ENCODE peak calls at places on chromosomes 7 and 10, in five cellular contexts. J is AG04450, A is cardiac muscle cell, G is GM06990, Q is cardiac fibroblast. T is an unnamed sample.

GRCh38 chr10:121662945-121663917 is 65.0 kb upstream of the FGFR2 start:
- DNase-seq in A (peak), G (no peak), Q (no peak), J (no peak), T (no peak)

GRCh38 chr10:21926949-21927348 is 76.6 kb downstream of the DNAJC1 start:
- DNase-seq in J (peak), A (peak), G (no peak), Q (peak), T (peak)

GRCh38 chr10:15141136-15142067 is 27.1 kb downstream of the NMT2 start:
- DNase-seq in J (no peak), A (no peak), Q (no peak), G (peak), T (peak)

GRCh38 chr10:68001539-68001938 is 73.5 kb downstream of the HERC4 start:
- DNase-seq in A (no peak), Q (no peak), J (no peak), G (no peak), T (no peak)

GRCh38 chr7:129664029-129665012 is 52.8 kb downstream of the NRF1 start:
- DNase-seq in G (no peak), Q (peak), A (peak), J (peak), T (peak)

GRCh38 chr7:83866587-83866986 is 217.6 kb upstream of the SEMA3E start:
- DNase-seq in A (no peak), J (no peak), G (no peak), Q (no peak), T (no peak)

GRCh38 chr7:113175525-113176097 is 57.3 kb upstream of the SMIM30 start:
- DNase-seq in A (no peak), G (no peak), Q (no peak), J (no peak), T (peak)

GRCh38 chr7:86644282-86645173 is 819 bp downstream of the GRM3 start:
- DNase-seq in A (peak), Q (no peak), G (peak), J (no peak), T (no peak)

GRCh38 chr10:32163774-32164148 is 107.5 kb upstream of the KIF5B start:
- DNase-seq in A (no peak), J (no peak), G (no peak), Q (no peak), T (no peak)

GRCh38 chr7:369476-369980 is 79.6 kb downstream of the FOXL3 start:
- DNase-seq in Q (no peak), A (no peak), J (no peak), G (no peak), T (no peak)

DNA sequence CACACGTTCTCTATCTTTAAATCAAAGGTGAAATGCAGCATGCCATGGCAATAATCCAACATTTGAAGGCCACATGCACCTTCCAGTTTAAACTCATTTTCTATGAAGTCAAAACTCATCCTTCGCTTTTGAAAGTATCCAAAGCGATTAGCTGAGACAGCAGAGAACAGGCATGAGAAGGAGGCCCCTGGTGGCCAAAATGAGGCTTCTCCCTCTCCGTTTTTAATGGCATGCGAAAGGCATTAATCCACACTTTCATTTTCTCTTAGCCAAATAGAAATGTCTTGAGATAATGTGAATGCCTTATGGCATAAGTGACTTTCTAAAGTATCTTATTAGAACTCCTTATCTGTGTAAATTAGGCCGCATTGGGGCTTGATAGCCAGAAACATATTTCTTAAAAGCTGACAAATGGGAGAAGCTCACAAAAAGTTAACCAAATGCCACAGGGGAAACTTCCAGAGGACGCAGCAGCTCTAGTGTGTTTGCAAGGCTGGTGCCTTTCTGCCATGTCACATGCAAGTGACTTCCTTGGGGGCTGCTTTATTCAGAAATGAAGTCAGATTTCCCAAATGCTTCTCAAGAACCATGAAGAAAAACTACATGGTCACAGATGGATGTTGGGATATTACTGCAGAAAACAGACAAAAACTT is 1189.6 kb downstream of the SORCS1 start:
- DNase-seq in A (peak), J (no peak), Q (peak), G (no peak), T (peak)
- H3K4me3 ChIP-seq in A (no peak), J (no peak), Q (peak), G (no peak), T (peak)

GRCh38 chr7:33743594-33743993 is 161.7 kb upstream of the BMPER start:
- DNase-seq in Q (peak), G (no peak), A (no peak), J (peak), T (peak)

GRCh38 chr7:33748793-33749192 is 156.5 kb upstream of the BMPER start:
- DNase-seq in A (peak), J (no peak), G (no peak), Q (peak), T (no peak)

GRCh38 chr7:33744293-33744692 is 161.0 kb upstream of the BMPER start:
- DNase-seq in J (no peak), G (no peak), A (peak), Q (peak), T (no peak)

GRCh38 chr7:33742999-33743587 is 162.2 kb upstream of the BMPER start:
- DNase-seq in J (no peak), G (no peak), Q (no peak), A (no peak), T (no peak)

DNA sequence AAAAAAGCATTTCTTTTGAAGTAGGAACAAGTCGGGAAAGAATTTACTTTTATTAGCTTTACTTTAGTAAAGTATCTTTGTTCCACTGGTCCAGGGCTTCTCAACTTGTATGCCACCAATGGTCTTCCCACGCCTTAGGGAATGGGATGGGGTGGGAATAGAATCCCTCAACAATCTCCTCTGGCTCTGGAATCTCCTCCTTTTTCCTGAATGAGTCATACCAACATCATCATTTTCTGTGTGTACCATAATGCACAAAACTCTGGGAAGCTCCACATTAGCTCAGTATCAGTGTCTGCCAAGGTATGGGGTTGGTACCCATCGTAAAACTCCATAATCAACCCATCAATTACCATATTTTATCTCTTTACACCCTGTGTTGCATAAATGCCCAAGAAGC is 159.4 kb upstream of the BMPER start:
- DNase-seq in Q (peak), A (no peak), J (no peak), G (no peak), T (no peak)
- TF ChIP-seq CTCF in Q (no peak), A (no peak), J (no peak), G (no peak), T (no peak)

GRCh38 chr10:73648975-73649829 is 6.6 kb downstream of the SYNPO2L start:
- DNase-seq in J (no peak), G (no peak), Q (peak), A (peak), T (no peak)
- H3K4me3 ChIP-seq in J (no peak), G (no peak), Q (no peak), A (peak), T (no peak)

GRCh38 chr10:69668722-69669121 is 38.7 kb downstream of the FAM241B start:
- DNase-seq in G (no peak), A (no peak), Q (no peak), J (no peak), T (peak)
- TF ChIP-seq CTCF in G (no peak), A (no peak), Q (no peak), J (no peak), T (no peak)

GRCh38 chr7:73766556-73767229 is 3.4 kb downstream of the CLDN3 start:
- DNase-seq in J (no peak), G (no peak), Q (no peak), A (no peak), T (no peak)

GRCh38 chr7:73770002-73770859 is at the start of gene CLDN3:
- DNase-seq in A (peak), G (peak), Q (no peak), J (no peak), T (no peak)

GRCh38 chr7:73768661-73769480 is 1.2 kb downstream of the CLDN3 start:
- DNase-seq in J (no peak), A (no peak), Q (no peak), G (peak), T (no peak)

GRCh38 chr7:73770860-73771665 is 993 bp upstream of the CLDN3 start:
- DNase-seq in G (no peak), J (no peak), Q (no peak), A (no peak), T (no peak)

GRCh38 chr7:73769481-73770001 is 529 bp downstream of the CLDN3 start:
- DNase-seq in A (no peak), J (no peak), G (no peak), Q (no peak), T (no peak)
- H3K4me3 ChIP-seq in A (peak), J (no peak), G (no peak), Q (no peak), T (no peak)

DNA sequence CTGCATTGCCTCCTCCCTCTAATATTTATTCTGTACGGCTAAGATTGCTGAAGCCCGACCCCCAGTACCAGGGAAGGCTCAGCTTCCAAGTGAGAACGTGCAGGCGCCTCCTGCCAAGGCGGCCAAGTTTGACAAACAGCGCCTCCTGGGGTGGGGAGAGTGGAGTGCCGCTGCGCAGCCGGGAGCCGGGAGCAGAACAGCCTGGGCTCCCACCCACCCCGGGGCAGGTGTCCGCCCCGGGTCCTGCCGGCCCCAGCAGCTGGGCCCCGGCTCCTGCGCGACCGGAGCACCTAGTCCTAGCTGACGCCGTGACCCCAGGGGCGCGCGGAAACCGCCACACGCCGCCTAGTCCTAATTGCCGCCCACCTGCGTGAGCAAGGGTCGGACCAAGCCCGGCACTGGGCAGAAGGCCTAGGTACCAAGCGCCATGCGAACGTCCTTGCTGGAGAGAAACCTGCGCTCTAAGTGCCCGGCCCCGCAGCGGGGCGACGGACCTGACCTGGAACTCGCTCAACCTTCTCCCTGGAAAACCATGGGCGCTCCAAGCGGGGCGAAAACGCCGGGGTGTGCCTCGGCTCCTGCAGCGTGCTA is 5.0 kb upstream of the EBF3 start:
- DNase-seq in A (peak), G (no peak), Q (peak), J (no peak), T (no peak)
- TF ChIP-seq CTCF in A (peak), G (no peak), Q (peak), J (peak), T (peak)

GRCh38 chr7:114414151-114415053 is at the start of gene FOXP2:
- DNase-seq in J (no peak), G (peak), A (no peak), Q (peak), T (peak)
- H3K4me3 ChIP-seq in J (peak), G (no peak), A (no peak), Q (no peak), T (peak)

T was measured in astrocyte of the spinal cord.